ENCODE peak calls at places on chromosome 22, in six cellular contexts. One of them, this sample, is unnamed.

GRCh38 chr22:30340911-30341685 is 14.4 kb upstream of the TBC1D10A start:
- DNase-seq in gastrocnemius medialis: peak
- DNase-seq in fibroblast of lung: no peak
- DNase-seq in PC-9: no peak
- DNase-seq in breast epithelium: peak
- DNase-seq in uterus: no peak
- DNase-seq in this sample: no peak

GRCh38 chr22:33470456-33470855 is 412.3 kb upstream of the SYN3 start:
- DNase-seq in gastrocnemius medialis: no peak
- DNase-seq in fibroblast of lung: no peak
- DNase-seq in PC-9: no peak
- DNase-seq in breast epithelium: no peak
- DNase-seq in uterus: no peak
- DNase-seq in this sample: no peak

GRCh38 chr22:23315341-23315917 is 135.1 kb downstream of the BCR start:
- DNase-seq in gastrocnemius medialis: peak
- DNase-seq in fibroblast of lung: peak
- DNase-seq in PC-9: no peak
- DNase-seq in breast epithelium: peak
- DNase-seq in uterus: peak
- DNase-seq in this sample: peak

GRCh38 chr22:34804588-34804987 is 261.4 kb upstream of the ISX start:
- DNase-seq in gastrocnemius medialis: no peak
- DNase-seq in fibroblast of lung: no peak
- DNase-seq in PC-9: no peak
- DNase-seq in breast epithelium: no peak
- DNase-seq in uterus: no peak
- DNase-seq in this sample: no peak

GRCh38 chr22:40709752-40710413 is 30.6 kb downstream of the MCHR1 start:
- DNase-seq in gastrocnemius medialis: no peak
- DNase-seq in fibroblast of lung: peak
- DNase-seq in PC-9: no peak
- DNase-seq in breast epithelium: no peak
- DNase-seq in uterus: peak
- DNase-seq in this sample: no peak

GRCh38 chr22:43159484-43160178 is 8.3 kb downstream of the TSPO start:
- DNase-seq in gastrocnemius medialis: no peak
- DNase-seq in fibroblast of lung: no peak
- DNase-seq in PC-9: no peak
- DNase-seq in breast epithelium: no peak
- DNase-seq in uterus: no peak
- DNase-seq in this sample: no peak

GRCh38 chr22:27630754-27631153 is 170.8 kb downstream of the MN1 start:
- DNase-seq in gastrocnemius medialis: no peak
- DNase-seq in fibroblast of lung: no peak
- DNase-seq in PC-9: no peak
- DNase-seq in breast epithelium: no peak
- DNase-seq in uterus: no peak
- DNase-seq in this sample: no peak

GRCh38 chr22:44210721-44211120 is 30.0 kb downstream of the PARVG start:
- DNase-seq in gastrocnemius medialis: no peak
- DNase-seq in fibroblast of lung: peak
- DNase-seq in PC-9: no peak
- DNase-seq in breast epithelium: no peak
- DNase-seq in uterus: no peak
- DNase-seq in this sample: peak

GRCh38 chr22:49992921-49993648 is 19.5 kb downstream of the IL17REL start:
- DNase-seq in gastrocnemius medialis: peak
- DNase-seq in fibroblast of lung: peak
- DNase-seq in PC-9: peak
- DNase-seq in breast epithelium: peak
- DNase-seq in uterus: peak
- DNase-seq in this sample: peak

GRCh38 chr22:22791438-22792181 is 96.0 kb upstream of the IGLL5 start:
- DNase-seq in gastrocnemius medialis: no peak
- DNase-seq in fibroblast of lung: no peak
- DNase-seq in PC-9: no peak
- DNase-seq in breast epithelium: no peak
- DNase-seq in uterus: no peak
- DNase-seq in this sample: no peak

GRCh38 chr22:48889209-48889830 is 938.4 kb downstream of the BRD1 start:
- DNase-seq in gastrocnemius medialis: no peak
- DNase-seq in fibroblast of lung: no peak
- DNase-seq in PC-9: no peak
- DNase-seq in breast epithelium: no peak
- DNase-seq in uterus: no peak
- DNase-seq in this sample: no peak

GRCh38 chr22:23574877-23575276 is 5.2 kb downstream of the IGLL1 start:
- DNase-seq in gastrocnemius medialis: no peak
- DNase-seq in fibroblast of lung: no peak
- DNase-seq in PC-9: no peak
- DNase-seq in breast epithelium: no peak
- DNase-seq in uterus: no peak
- DNase-seq in this sample: no peak

GRCh38 chr22:23772315-23773246 is at the start of gene MMP11:
- DNase-seq in gastrocnemius medialis: no peak
- DNase-seq in fibroblast of lung: no peak
- DNase-seq in PC-9: no peak
- DNase-seq in breast epithelium: no peak
- DNase-seq in uterus: peak
- DNase-seq in this sample: no peak

GRCh38 chr22:37896181-37896592 is 9.9 kb upstream of the MICALL1 start:
- DNase-seq in gastrocnemius medialis: no peak
- DNase-seq in fibroblast of lung: no peak
- DNase-seq in PC-9: peak
- DNase-seq in breast epithelium: peak
- DNase-seq in uterus: no peak
- DNase-seq in this sample: peak

GRCh38 chr22:37431811-37432707 is 4.8 kb upstream of the ELFN2 start:
- DNase-seq in gastrocnemius medialis: no peak
- DNase-seq in fibroblast of lung: peak
- DNase-seq in PC-9: peak
- DNase-seq in breast epithelium: no peak
- DNase-seq in uterus: no peak
- DNase-seq in this sample: peak

GRCh38 chr22:37894939-37895670 is 11.0 kb upstream of the MICALL1 start:
- DNase-seq in gastrocnemius medialis: no peak
- DNase-seq in fibroblast of lung: no peak
- DNase-seq in PC-9: peak
- DNase-seq in breast epithelium: peak
- DNase-seq in uterus: no peak
- DNase-seq in this sample: no peak

GRCh38 chr22:37701121-37701786 is 4.4 kb downstream of the TRIOBP start:
- DNase-seq in gastrocnemius medialis: no peak
- DNase-seq in fibroblast of lung: no peak
- DNase-seq in PC-9: no peak
- DNase-seq in breast epithelium: no peak
- DNase-seq in uterus: no peak
- DNase-seq in this sample: peak

DNA sequence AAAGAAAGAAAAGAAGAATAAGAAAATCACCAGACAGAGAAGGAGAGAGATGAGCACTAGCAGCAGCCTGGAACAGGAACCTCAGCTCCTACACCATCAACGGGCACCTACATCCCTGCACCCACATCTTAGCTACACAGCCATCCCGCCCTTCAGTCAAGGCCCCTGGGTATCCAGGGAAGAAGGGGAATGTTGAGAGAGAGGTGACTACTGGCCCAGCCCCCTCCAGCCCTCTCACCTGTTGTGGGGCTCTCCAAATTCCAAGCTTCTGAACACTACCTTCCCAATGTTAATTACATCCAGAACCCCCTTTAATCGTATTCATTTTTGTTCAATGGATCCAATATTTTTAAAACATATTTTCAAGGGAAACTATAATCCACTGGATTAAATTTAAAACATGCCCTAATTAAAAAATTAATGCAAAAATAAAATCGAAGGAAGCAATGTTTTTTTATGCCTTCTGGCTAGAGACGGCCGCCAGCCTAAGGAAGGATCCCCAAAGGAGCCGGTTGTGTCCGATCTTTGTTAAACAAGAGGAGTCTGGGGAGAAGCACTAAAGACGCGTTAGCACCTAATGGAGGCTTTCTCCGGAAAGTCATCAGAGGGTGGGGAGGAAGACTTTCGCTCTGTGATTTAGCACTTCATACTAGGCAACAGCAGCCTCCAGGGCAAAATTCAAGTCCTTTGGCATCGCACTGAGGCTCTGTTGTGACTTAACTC is 9.5 kb downstream of the TPST2 start:
- DNase-seq in gastrocnemius medialis: no peak
- DNase-seq in fibroblast of lung: no peak
- DNase-seq in PC-9: no peak
- DNase-seq in breast epithelium: no peak
- DNase-seq in uterus: no peak
- DNase-seq in this sample: no peak
- H3K4me3 ChIP-seq in gastrocnemius medialis: no peak
- H3K4me3 ChIP-seq in fibroblast of lung: no peak
- H3K4me3 ChIP-seq in PC-9: no peak
- H3K4me3 ChIP-seq in breast epithelium: no peak
- H3K4me3 ChIP-seq in uterus: no peak
- H3K4me3 ChIP-seq in this sample: no peak

DNA sequence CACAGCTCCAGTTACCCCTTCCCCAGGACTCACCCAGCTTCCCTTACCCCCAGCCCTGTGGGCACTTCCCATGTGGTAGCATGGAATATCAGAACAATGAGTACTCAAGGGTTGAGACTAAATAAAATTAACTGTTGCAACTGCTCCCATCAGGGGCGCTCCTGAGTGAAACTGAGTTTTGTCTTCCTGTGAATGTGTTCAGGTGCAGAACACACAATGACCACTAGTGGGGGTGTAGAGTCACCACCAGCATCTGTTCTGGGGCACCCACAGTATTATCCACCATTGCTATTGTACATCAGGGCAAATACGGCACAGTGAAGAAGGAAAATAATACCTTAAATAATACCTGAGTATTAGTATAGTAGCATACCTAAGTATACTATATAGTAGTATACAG is 689.7 kb downstream of the TBC1D22A start:
- DNase-seq in gastrocnemius medialis: no peak
- DNase-seq in fibroblast of lung: no peak
- DNase-seq in PC-9: no peak
- DNase-seq in breast epithelium: no peak
- DNase-seq in uterus: no peak
- DNase-seq in this sample: no peak
- TF ChIP-seq CTCF in gastrocnemius medialis: no peak
- TF ChIP-seq CTCF in fibroblast of lung: no peak
- TF ChIP-seq CTCF in PC-9: peak
- TF ChIP-seq CTCF in breast epithelium: no peak
- TF ChIP-seq CTCF in uterus: no peak
- TF ChIP-seq CTCF in this sample: no peak

DNA sequence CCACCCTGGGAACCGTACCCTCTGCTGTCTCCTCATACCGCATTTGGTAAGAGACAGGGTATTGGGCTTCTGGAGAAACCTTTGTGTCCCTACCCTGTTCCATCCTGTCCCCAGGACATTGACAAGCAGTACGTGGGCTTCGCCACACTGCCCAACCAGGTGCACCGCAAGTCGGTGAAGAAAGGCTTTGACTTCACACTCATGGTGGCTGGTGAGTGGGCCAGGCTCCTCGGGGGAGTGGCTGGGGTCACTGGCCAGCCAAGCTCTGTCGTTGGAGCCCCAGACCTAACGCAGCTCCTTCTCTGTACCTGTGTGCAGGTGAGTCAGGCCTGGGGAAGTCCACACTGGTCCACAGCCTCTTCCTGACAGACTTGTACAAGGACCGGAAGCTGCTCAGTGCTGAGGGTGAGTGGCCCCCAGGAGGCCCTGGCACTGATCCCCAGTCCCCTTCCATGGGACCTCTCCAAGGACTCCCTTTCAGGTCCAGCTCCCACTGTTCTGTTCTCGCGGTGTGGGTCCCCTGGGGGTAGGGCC is 3.8 kb upstream of the GP1BB start:
- DNase-seq in gastrocnemius medialis: no peak
- DNase-seq in fibroblast of lung: no peak
- DNase-seq in PC-9: no peak
- DNase-seq in breast epithelium: no peak
- DNase-seq in uterus: no peak
- DNase-seq in this sample: no peak
- H3K4me3 ChIP-seq in gastrocnemius medialis: no peak
- H3K4me3 ChIP-seq in fibroblast of lung: no peak
- H3K4me3 ChIP-seq in PC-9: no peak
- H3K4me3 ChIP-seq in breast epithelium: no peak
- H3K4me3 ChIP-seq in uterus: no peak
- H3K4me3 ChIP-seq in this sample: no peak

GRCh38 chr22:31620756-31621480 is 41.1 kb downstream of the PISD start:
- DNase-seq in gastrocnemius medialis: no peak
- DNase-seq in fibroblast of lung: no peak
- DNase-seq in PC-9: no peak
- DNase-seq in breast epithelium: no peak
- DNase-seq in uterus: no peak
- DNase-seq in this sample: no peak
- TF ChIP-seq CTCF in gastrocnemius medialis: no peak
- TF ChIP-seq CTCF in fibroblast of lung: no peak
- TF ChIP-seq CTCF in PC-9: no peak
- TF ChIP-seq CTCF in breast epithelium: no peak
- TF ChIP-seq CTCF in uterus: no peak
- TF ChIP-seq CTCF in this sample: no peak

DNA sequence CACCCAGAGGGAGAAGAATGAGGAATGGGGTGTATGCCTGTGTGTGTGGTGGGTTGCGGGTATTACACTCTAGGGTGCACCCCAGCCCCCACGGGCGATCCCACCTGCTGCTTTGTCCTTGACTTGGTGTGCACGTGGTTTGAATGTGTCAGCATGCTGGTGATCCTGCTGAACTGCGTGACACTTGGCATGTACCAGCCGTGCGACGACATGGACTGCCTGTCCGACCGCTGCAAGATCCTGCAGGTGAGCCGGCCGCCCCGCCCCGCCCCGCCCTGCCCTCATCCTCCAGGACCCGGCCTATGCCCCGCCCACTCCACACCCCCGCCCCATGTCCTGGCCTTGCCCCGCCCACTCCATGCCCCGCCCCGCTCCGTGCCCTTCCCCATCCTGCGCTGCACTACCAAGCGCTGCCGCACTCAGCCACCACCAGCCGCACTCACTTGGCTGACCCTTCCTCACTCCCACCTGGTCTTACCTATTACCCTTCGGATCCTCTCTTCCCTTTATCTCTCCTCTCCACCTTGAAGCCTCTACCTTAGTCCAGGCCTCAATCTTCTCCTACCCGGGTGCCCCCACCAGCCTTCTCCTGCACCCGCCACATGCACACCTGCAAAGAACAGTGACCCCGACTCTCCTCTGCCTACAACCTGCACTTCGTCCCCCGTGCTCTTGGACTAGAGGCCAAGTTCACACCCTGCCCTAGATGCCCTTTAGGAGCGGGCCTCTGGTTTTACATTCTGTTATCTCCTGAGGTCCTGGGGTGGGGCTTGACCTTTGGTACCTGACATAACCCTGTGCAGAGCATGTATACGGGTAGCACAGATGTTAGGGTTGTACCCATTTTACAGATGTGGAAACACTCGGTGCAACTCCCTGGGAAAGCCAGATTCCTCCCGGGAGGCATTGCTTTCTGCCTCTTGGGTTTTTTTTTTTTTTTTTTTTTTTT is 27.7 kb downstream of the CACNA1I start:
- DNase-seq in gastrocnemius medialis: no peak
- DNase-seq in fibroblast of lung: no peak
- DNase-seq in PC-9: peak
- DNase-seq in breast epithelium: no peak
- DNase-seq in uterus: no peak
- DNase-seq in this sample: no peak
- H3K4me3 ChIP-seq in gastrocnemius medialis: no peak
- H3K4me3 ChIP-seq in fibroblast of lung: no peak
- H3K4me3 ChIP-seq in PC-9: no peak
- H3K4me3 ChIP-seq in breast epithelium: no peak
- H3K4me3 ChIP-seq in uterus: no peak
- H3K4me3 ChIP-seq in this sample: no peak

GRCh38 chr22:25334091-25334490 is 114.7 kb downstream of the CRYBB2 start:
- DNase-seq in gastrocnemius medialis: peak
- DNase-seq in fibroblast of lung: peak
- DNase-seq in PC-9: no peak
- DNase-seq in breast epithelium: no peak
- DNase-seq in uterus: no peak
- DNase-seq in this sample: peak
- TF ChIP-seq CTCF in gastrocnemius medialis: peak
- TF ChIP-seq CTCF in fibroblast of lung: peak
- TF ChIP-seq CTCF in PC-9: peak
- TF ChIP-seq CTCF in breast epithelium: no peak
- TF ChIP-seq CTCF in uterus: no peak
- TF ChIP-seq CTCF in this sample: peak